ENCODE peak calls at places on chromosomes 2 and 18, in six cellular contexts. One of them, this sample, is unnamed.

GRCh38 chr2:140600116-140600515 is 1530.7 kb downstream of the LRP1B start:
- DNase-seq in MM.1S: no peak
- DNase-seq in retinal pigment epithelial cell: peak; percentile 76
- DNase-seq in heart right ventricle: no peak
- DNase-seq in PC-9: no peak
- DNase-seq in AG04449: no peak
- DNase-seq in this sample: peak; percentile 85

GRCh38 chr2:230666885-230667712 is 45.5 kb upstream of the CAB39 start:
- DNase-seq in MM.1S: no peak
- DNase-seq in retinal pigment epithelial cell: no peak
- DNase-seq in heart right ventricle: no peak
- DNase-seq in PC-9: peak; percentile 48
- DNase-seq in AG04449: no peak
- DNase-seq in this sample: peak; percentile 42

GRCh38 chr2:13014783-13015182 is 298.0 kb downstream of the TRIB2 start:
- DNase-seq in MM.1S: no peak
- DNase-seq in retinal pigment epithelial cell: no peak
- DNase-seq in heart right ventricle: no peak
- DNase-seq in PC-9: no peak
- DNase-seq in AG04449: no peak
- DNase-seq in this sample: no peak

GRCh38 chr2:95315801-95316411 is 18.8 kb downstream of the KCNIP3 start:
- DNase-seq in MM.1S: no peak
- DNase-seq in retinal pigment epithelial cell: no peak
- DNase-seq in heart right ventricle: no peak
- DNase-seq in PC-9: peak; percentile 98
- DNase-seq in AG04449: peak; percentile 31
- DNase-seq in this sample: peak; percentile 88

GRCh38 chr2:130390460-130391057 is 34.7 kb downstream of the PTPN18 start:
- DNase-seq in MM.1S: no peak
- DNase-seq in retinal pigment epithelial cell: no peak
- DNase-seq in heart right ventricle: peak; percentile 42
- DNase-seq in PC-9: peak; percentile 36
- DNase-seq in AG04449: no peak
- DNase-seq in this sample: no peak

GRCh38 chr2:15359716-15360531 is 201.2 kb downstream of the NBAS start:
- DNase-seq in MM.1S: no peak
- DNase-seq in retinal pigment epithelial cell: no peak
- DNase-seq in heart right ventricle: no peak
- DNase-seq in PC-9: no peak
- DNase-seq in AG04449: peak; percentile 63
- DNase-seq in this sample: peak; percentile 89

GRCh38 chr18:60649816-60650215 is 277.2 kb upstream of the MC4R start:
- DNase-seq in MM.1S: no peak
- DNase-seq in retinal pigment epithelial cell: no peak
- DNase-seq in heart right ventricle: no peak
- DNase-seq in PC-9: no peak
- DNase-seq in AG04449: no peak
- DNase-seq in this sample: no peak

GRCh38 chr2:217402622-217403383 is 542.9 kb upstream of the TNP1 start:
- DNase-seq in MM.1S: no peak
- DNase-seq in retinal pigment epithelial cell: peak; percentile 58
- DNase-seq in heart right ventricle: peak; percentile 13
- DNase-seq in PC-9: no peak
- DNase-seq in AG04449: no peak
- DNase-seq in this sample: peak; percentile 22

GRCh38 chr2:219500135-219500534 is 1.4 kb downstream of the GMPPA start:
- DNase-seq in MM.1S: no peak
- DNase-seq in retinal pigment epithelial cell: no peak
- DNase-seq in heart right ventricle: no peak
- DNase-seq in PC-9: no peak
- DNase-seq in AG04449: no peak
- DNase-seq in this sample: no peak

GRCh38 chr18:58230438-58231179 is 186.6 kb downstream of the NEDD4L start:
- DNase-seq in MM.1S: no peak
- DNase-seq in retinal pigment epithelial cell: no peak
- DNase-seq in heart right ventricle: no peak
- DNase-seq in PC-9: peak; percentile 35
- DNase-seq in AG04449: no peak
- DNase-seq in this sample: no peak

GRCh38 chr2:64177315-64177714 is 33.1 kb upstream of the PELI1 start:
- DNase-seq in MM.1S: no peak
- DNase-seq in retinal pigment epithelial cell: no peak
- DNase-seq in heart right ventricle: no peak
- DNase-seq in PC-9: no peak
- DNase-seq in AG04449: no peak
- DNase-seq in this sample: no peak

GRCh38 chr2:205169453-205169852 is 512.8 kb upstream of the NRP2 start:
- DNase-seq in MM.1S: no peak
- DNase-seq in retinal pigment epithelial cell: no peak
- DNase-seq in heart right ventricle: no peak
- DNase-seq in PC-9: no peak
- DNase-seq in AG04449: no peak
- DNase-seq in this sample: no peak

GRCh38 chr2:208496129-208496528 is 89.5 kb downstream of the PTH2R start:
- DNase-seq in MM.1S: no peak
- DNase-seq in retinal pigment epithelial cell: no peak
- DNase-seq in heart right ventricle: no peak
- DNase-seq in PC-9: no peak
- DNase-seq in AG04449: no peak
- DNase-seq in this sample: no peak

GRCh38 chr2:100059638-100060037 is 82.8 kb downstream of the AFF3 start:
- DNase-seq in MM.1S: no peak
- DNase-seq in retinal pigment epithelial cell: no peak
- DNase-seq in heart right ventricle: no peak
- DNase-seq in PC-9: no peak
- DNase-seq in AG04449: no peak
- DNase-seq in this sample: no peak

GRCh38 chr2:6392966-6393365 is 472.7 kb downstream of the CMPK2 start:
- DNase-seq in MM.1S: no peak
- DNase-seq in retinal pigment epithelial cell: no peak
- DNase-seq in heart right ventricle: no peak
- DNase-seq in PC-9: no peak
- DNase-seq in AG04449: no peak
- DNase-seq in this sample: no peak

GRCh38 chr18:295756-296155 is 27.9 kb upstream of the THOC1 start:
- DNase-seq in MM.1S: no peak
- DNase-seq in retinal pigment epithelial cell: no peak
- DNase-seq in heart right ventricle: no peak
- DNase-seq in PC-9: no peak
- DNase-seq in AG04449: no peak
- DNase-seq in this sample: peak; percentile 8

GRCh38 chr2:73402386-73403103 is 16.9 kb downstream of the ALMS1 start:
- DNase-seq in MM.1S: no peak
- DNase-seq in retinal pigment epithelial cell: no peak
- DNase-seq in heart right ventricle: no peak
- DNase-seq in PC-9: no peak
- DNase-seq in AG04449: no peak
- DNase-seq in this sample: no peak

GRCh38 chr2:61181382-61182058 is 19.5 kb downstream of the C2orf74 start:
- DNase-seq in MM.1S: no peak
- DNase-seq in retinal pigment epithelial cell: no peak
- DNase-seq in heart right ventricle: no peak
- DNase-seq in PC-9: no peak
- DNase-seq in AG04449: no peak
- DNase-seq in this sample: no peak

GRCh38 chr2:67974564-67975430 is 88.0 kb downstream of the C1D start:
- DNase-seq in MM.1S: no peak
- DNase-seq in retinal pigment epithelial cell: peak; percentile 84
- DNase-seq in heart right ventricle: peak; percentile 15
- DNase-seq in PC-9: no peak
- DNase-seq in AG04449: no peak
- DNase-seq in this sample: peak; percentile 32

GRCh38 chr2:52500561-52500960 is 1267.0 kb upstream of the CHAC2 start:
- DNase-seq in MM.1S: no peak
- DNase-seq in retinal pigment epithelial cell: no peak
- DNase-seq in heart right ventricle: no peak
- DNase-seq in PC-9: no peak
- DNase-seq in AG04449: no peak
- DNase-seq in this sample: no peak

GRCh38 chr2:12399244-12399643 is 317.5 kb upstream of the TRIB2 start:
- DNase-seq in MM.1S: no peak
- DNase-seq in retinal pigment epithelial cell: no peak
- DNase-seq in heart right ventricle: no peak
- DNase-seq in PC-9: no peak
- DNase-seq in AG04449: no peak
- DNase-seq in this sample: no peak

GRCh38 chr18:58473071-58473470 is 155.8 kb downstream of the ALPK2 start:
- DNase-seq in MM.1S: no peak
- DNase-seq in retinal pigment epithelial cell: no peak
- DNase-seq in heart right ventricle: no peak
- DNase-seq in PC-9: peak; percentile 56
- DNase-seq in AG04449: peak; percentile 14
- DNase-seq in this sample: no peak

GRCh38 chr18:58893388-58894099 is 28.9 kb downstream of the ZNF532 start:
- DNase-seq in MM.1S: no peak
- DNase-seq in retinal pigment epithelial cell: no peak
- DNase-seq in heart right ventricle: no peak
- DNase-seq in PC-9: no peak
- DNase-seq in AG04449: no peak
- DNase-seq in this sample: no peak

GRCh38 chr2:70008290-70008689 is 46.9 kb upstream of the ASPRV1 start:
- DNase-seq in MM.1S: no peak
- DNase-seq in retinal pigment epithelial cell: no peak
- DNase-seq in heart right ventricle: no peak
- DNase-seq in PC-9: no peak
- DNase-seq in AG04449: no peak
- DNase-seq in this sample: no peak

GRCh38 chr2:70003093-70003830 is 41.8 kb upstream of the ASPRV1 start:
- DNase-seq in MM.1S: no peak
- DNase-seq in retinal pigment epithelial cell: no peak
- DNase-seq in heart right ventricle: no peak
- DNase-seq in PC-9: no peak
- DNase-seq in AG04449: no peak
- DNase-seq in this sample: no peak

GRCh38 chr2:70006447-70006784 is 45.0 kb upstream of the ASPRV1 start:
- DNase-seq in MM.1S: no peak
- DNase-seq in retinal pigment epithelial cell: no peak
- DNase-seq in heart right ventricle: no peak
- DNase-seq in PC-9: no peak
- DNase-seq in AG04449: no peak
- DNase-seq in this sample: no peak

GRCh38 chr2:70007151-70007550 is 45.7 kb upstream of the ASPRV1 start:
- DNase-seq in MM.1S: no peak
- DNase-seq in retinal pigment epithelial cell: no peak
- DNase-seq in heart right ventricle: no peak
- DNase-seq in PC-9: no peak
- DNase-seq in AG04449: no peak
- DNase-seq in this sample: no peak

DNA sequence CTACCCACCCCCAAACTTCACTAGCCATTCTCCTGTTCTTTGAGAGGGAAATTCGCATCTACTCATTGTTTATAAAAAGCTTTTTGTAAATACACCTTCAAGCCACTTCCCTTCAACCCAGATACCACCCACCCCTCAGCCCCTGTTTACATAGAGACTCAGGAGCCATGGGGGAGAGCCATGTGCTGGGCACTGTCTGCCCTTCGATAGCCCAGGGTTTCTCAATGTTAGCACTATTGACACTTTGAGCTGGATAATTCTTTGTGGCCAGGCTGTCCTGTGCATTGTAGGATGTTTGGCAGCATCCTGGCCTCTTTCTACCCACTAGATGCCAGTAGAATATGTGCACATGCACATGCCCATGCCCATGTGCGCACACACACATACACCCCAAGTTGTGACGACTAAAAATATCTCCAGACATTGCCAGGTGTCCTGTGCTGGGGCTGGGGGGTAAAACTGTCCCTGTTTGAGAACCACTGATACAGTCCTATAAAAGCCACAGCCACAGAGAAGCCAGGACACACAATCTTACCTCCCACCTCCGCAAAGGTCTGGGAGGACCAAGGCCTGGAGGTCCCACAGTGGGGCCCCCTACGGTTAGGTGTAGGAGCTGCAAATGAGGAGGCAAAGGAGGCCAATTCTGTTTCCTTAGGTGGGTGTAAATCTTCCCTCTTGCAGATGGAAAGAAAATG is 44.5 kb upstream of the ASPRV1 start:
- DNase-seq in MM.1S: no peak
- DNase-seq in retinal pigment epithelial cell: no peak
- DNase-seq in heart right ventricle: no peak
- DNase-seq in PC-9: no peak
- DNase-seq in AG04449: no peak
- DNase-seq in this sample: no peak
- TF ChIP-seq CTCF in MM.1S: no peak
- TF ChIP-seq CTCF in retinal pigment epithelial cell: no peak
- TF ChIP-seq CTCF in heart right ventricle: no peak
- TF ChIP-seq CTCF in PC-9: no peak
- TF ChIP-seq CTCF in AG04449: no peak
- TF ChIP-seq CTCF in this sample: no peak

GRCh38 chr18:12960395-12960794 is 12.6 kb downstream of the SEH1L start:
- DNase-seq in MM.1S: no peak
- DNase-seq in retinal pigment epithelial cell: no peak
- DNase-seq in heart right ventricle: no peak
- DNase-seq in PC-9: no peak
- DNase-seq in AG04449: no peak
- DNase-seq in this sample: no peak
- H3K4me3 ChIP-seq in MM.1S: no peak overlapping the region
- H3K4me3 ChIP-seq in retinal pigment epithelial cell: no peak overlapping the region
- H3K4me3 ChIP-seq in heart right ventricle: no peak overlapping the region
- H3K4me3 ChIP-seq in PC-9: no peak overlapping the region
- H3K4me3 ChIP-seq in AG04449: no peak overlapping the region
- H3K4me3 ChIP-seq in this sample: no peak overlapping the region

DNA sequence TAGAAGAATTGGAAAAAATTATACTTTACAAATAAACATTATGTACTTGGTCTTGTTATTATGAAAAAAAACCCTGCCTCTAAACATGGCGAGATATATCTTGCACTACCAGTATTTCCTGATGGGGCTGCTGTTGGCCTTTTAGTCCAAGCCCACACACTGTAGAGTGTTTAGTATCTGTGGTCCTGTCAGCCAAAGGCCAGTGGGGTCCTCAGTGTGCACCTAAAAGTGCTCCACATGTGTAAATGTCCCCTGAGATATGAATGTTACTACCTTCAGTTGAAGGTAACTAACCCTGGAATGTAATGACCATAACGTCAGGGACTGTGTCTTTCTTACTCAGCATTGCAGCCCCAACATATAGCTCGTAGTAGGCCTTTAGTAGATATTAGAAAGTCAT is 71.1 kb upstream of the HK2 start:
- DNase-seq in MM.1S: no peak
- DNase-seq in retinal pigment epithelial cell: no peak
- DNase-seq in heart right ventricle: no peak
- DNase-seq in PC-9: no peak
- DNase-seq in AG04449: no peak
- DNase-seq in this sample: no peak
- TF ChIP-seq CTCF in MM.1S: no peak
- TF ChIP-seq CTCF in retinal pigment epithelial cell: no peak
- TF ChIP-seq CTCF in heart right ventricle: no peak
- TF ChIP-seq CTCF in PC-9: no peak
- TF ChIP-seq CTCF in AG04449: no peak
- TF ChIP-seq CTCF in this sample: no peak

DNA sequence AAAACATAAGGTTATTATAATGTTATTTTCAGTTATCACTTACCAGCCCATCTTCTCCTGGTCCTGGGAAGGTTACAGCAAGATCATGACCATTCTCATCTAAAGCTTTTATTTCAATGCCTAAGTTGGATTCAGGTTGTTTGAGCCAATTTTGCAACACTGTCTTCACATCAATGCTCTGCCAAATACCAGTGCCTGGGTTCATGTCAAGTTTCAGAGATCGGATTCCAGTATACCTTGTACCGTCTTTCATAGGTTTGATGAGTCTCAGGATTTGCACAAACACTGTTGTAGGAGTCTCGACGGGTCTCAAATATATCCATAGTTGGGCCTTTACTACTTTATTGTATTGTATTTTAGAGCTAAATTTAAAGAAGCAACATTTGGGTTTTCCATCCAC is 2.5 kb downstream of the MSTN start:
- DNase-seq in MM.1S: no peak
- DNase-seq in retinal pigment epithelial cell: no peak
- DNase-seq in heart right ventricle: no peak
- DNase-seq in PC-9: no peak
- DNase-seq in AG04449: no peak
- DNase-seq in this sample: no peak
- H3K4me3 ChIP-seq in MM.1S: no peak overlapping the region
- H3K4me3 ChIP-seq in retinal pigment epithelial cell: no peak overlapping the region
- H3K4me3 ChIP-seq in heart right ventricle: no peak overlapping the region
- H3K4me3 ChIP-seq in PC-9: no peak overlapping the region
- H3K4me3 ChIP-seq in AG04449: no peak overlapping the region
- H3K4me3 ChIP-seq in this sample: no peak overlapping the region